ENCODE peak calls at places on chromosomes 2 and 18, in four cellular contexts. One of them, this sample, is unnamed.
A peak's percentile ranks its signal among the peaks of the same experiment; 100 is the strongest.

GRCh38 chr2:24122-24521 is 22.2 kb downstream of the FAM110C start:
- DNase-seq in cardiac fibroblast: no peak
- DNase-seq in MM.1S: peak; percentile 58
- DNase-seq in bronchial epithelial cell: no peak
- DNase-seq in this sample: no peak

GRCh38 chr2:9250091-9250490 is 43.5 kb downstream of the ASAP2 start:
- DNase-seq in cardiac fibroblast: no peak
- DNase-seq in MM.1S: no peak
- DNase-seq in bronchial epithelial cell: peak; percentile 42
- DNase-seq in this sample: no peak

GRCh38 chr2:98134138-98134537 is 47.2 kb downstream of the VWA3B start:
- DNase-seq in cardiac fibroblast: no peak
- DNase-seq in MM.1S: no peak
- DNase-seq in bronchial epithelial cell: no peak
- DNase-seq in this sample: peak; percentile 14

GRCh38 chr2:241879326-241879725 is 9.8 kb downstream of the RTP5 start:
- DNase-seq in cardiac fibroblast: no peak
- DNase-seq in MM.1S: no peak
- DNase-seq in bronchial epithelial cell: no peak
- DNase-seq in this sample: no peak

GRCh38 chr18:67117804-67118203 is 398.7 kb downstream of the DSEL start:
- DNase-seq in cardiac fibroblast: no peak
- DNase-seq in MM.1S: no peak
- DNase-seq in bronchial epithelial cell: no peak
- DNase-seq in this sample: peak; percentile 1

GRCh38 chr18:36211612-36212065 is 24.3 kb downstream of the MOCOS start:
- DNase-seq in cardiac fibroblast: no peak
- DNase-seq in MM.1S: no peak
- DNase-seq in bronchial epithelial cell: no peak
- DNase-seq in this sample: no peak

GRCh38 chr2:224870341-224870740 is 154.2 kb upstream of the CCDC195 start:
- DNase-seq in cardiac fibroblast: no peak
- DNase-seq in MM.1S: no peak
- DNase-seq in bronchial epithelial cell: no peak
- DNase-seq in this sample: no peak

GRCh38 chr2:23683001-23683400 is 243.9 kb downstream of the ATAD2B start:
- DNase-seq in cardiac fibroblast: no peak
- DNase-seq in MM.1S: no peak
- DNase-seq in bronchial epithelial cell: no peak
- DNase-seq in this sample: no peak

GRCh38 chr2:186554850-186555785 is 34.7 kb upstream of the ITGAV start:
- DNase-seq in cardiac fibroblast: peak; percentile 21
- DNase-seq in MM.1S: no peak
- DNase-seq in bronchial epithelial cell: peak; percentile 82
- DNase-seq in this sample: peak; percentile 85

GRCh38 chr2:11775384-11775783 is 29.0 kb downstream of the LPIN1 start:
- DNase-seq in cardiac fibroblast: no peak
- DNase-seq in MM.1S: peak; percentile 87
- DNase-seq in bronchial epithelial cell: no peak
- DNase-seq in this sample: no peak

GRCh38 chr2:46989491-46990230 is 74.1 kb upstream of the MCFD2 start:
- DNase-seq in cardiac fibroblast: no peak
- DNase-seq in MM.1S: no peak
- DNase-seq in bronchial epithelial cell: no peak
- DNase-seq in this sample: no peak

GRCh38 chr2:237920673-237921072 is 46.1 kb upstream of the UBE2F start:
- DNase-seq in cardiac fibroblast: no peak
- DNase-seq in MM.1S: no peak
- DNase-seq in bronchial epithelial cell: no peak
- DNase-seq in this sample: no peak

GRCh38 chr18:64929026-64929425 is 780.1 kb upstream of the LINC00305 start:
- DNase-seq in cardiac fibroblast: no peak
- DNase-seq in MM.1S: no peak
- DNase-seq in bronchial epithelial cell: peak; percentile 15
- DNase-seq in this sample: no peak

GRCh38 chr2:200174433-200175216 is 131.9 kb upstream of the SPATS2L start:
- DNase-seq in cardiac fibroblast: no peak
- DNase-seq in MM.1S: no peak
- DNase-seq in bronchial epithelial cell: no peak
- DNase-seq in this sample: no peak

GRCh38 chr18:23237524-23238151 is 102.4 kb downstream of the CABLES1 start:
- DNase-seq in cardiac fibroblast: peak; percentile 65
- DNase-seq in MM.1S: no peak
- DNase-seq in bronchial epithelial cell: peak; percentile 46
- DNase-seq in this sample: peak; percentile 65

GRCh38 chr2:112342067-112342466 is 66.7 kb downstream of the ZC3H6 start:
- DNase-seq in cardiac fibroblast: no peak
- DNase-seq in MM.1S: no peak
- DNase-seq in bronchial epithelial cell: peak; percentile 46
- DNase-seq in this sample: no peak

GRCh38 chr2:105697781-105698449 is 46.8 kb upstream of the NCK2 start:
- DNase-seq in cardiac fibroblast: peak; percentile 54
- DNase-seq in MM.1S: no peak
- DNase-seq in bronchial epithelial cell: no peak
- DNase-seq in this sample: no peak

GRCh38 chr2:16608661-16609643 is 56.7 kb downstream of the CYRIA start:
- DNase-seq in cardiac fibroblast: peak; percentile 83
- DNase-seq in MM.1S: peak; percentile 78
- DNase-seq in bronchial epithelial cell: peak; percentile 77
- DNase-seq in this sample: peak; percentile 71

GRCh38 chr2:191863988-191864387 is 17.1 kb upstream of the CAVIN2 start:
- DNase-seq in cardiac fibroblast: peak; percentile 66
- DNase-seq in MM.1S: no peak
- DNase-seq in bronchial epithelial cell: no peak
- DNase-seq in this sample: peak; percentile 73

GRCh38 chr18:10182009-10182624 is 268.3 kb downstream of the VAPA start:
- DNase-seq in cardiac fibroblast: no peak
- DNase-seq in MM.1S: no peak
- DNase-seq in bronchial epithelial cell: no peak
- DNase-seq in this sample: no peak

GRCh38 chr2:88144271-88144670 is 16.4 kb upstream of the FABP1 start:
- DNase-seq in cardiac fibroblast: no peak
- DNase-seq in MM.1S: no peak
- DNase-seq in bronchial epithelial cell: no peak
- DNase-seq in this sample: no peak

GRCh38 chr18:77632738-77633137 is 383.1 kb downstream of the GALR1 start:
- DNase-seq in cardiac fibroblast: no peak
- DNase-seq in MM.1S: no peak
- DNase-seq in bronchial epithelial cell: no peak
- DNase-seq in this sample: no peak

GRCh38 chr2:30294147-30294546 is 62.8 kb downstream of the LBH start:
- DNase-seq in cardiac fibroblast: no peak
- DNase-seq in MM.1S: no peak
- DNase-seq in bronchial epithelial cell: no peak
- DNase-seq in this sample: no peak

This sample was measured in amniotic epithelial cell.